ENCODE peak calls at places on chromosome 14, in nine cellular contexts. W is lower leg skin, O is transverse colon, U is glutamatergic neuron, H is NCI-H2171 treated with DMSO at 0.1 percent for 48 hours, A is lower lobe of right lung, Z is Peyer's patch, D is neural crest cell, M is lung. T is an unnamed sample.

GRCh38 chr14:73612339-73613045 is at the start of gene ACOT6:
- DNase-seq in U (peak), D (peak), H (peak), A (peak), M (peak), Z (peak), O (peak), W (peak), T (peak)

GRCh38 chr14:65933400-65934068 is 521.0 kb downstream of the FUT8 start:
- DNase-seq in D (no peak), W (no peak), A (no peak), O (no peak), U (no peak), M (no peak), H (no peak), Z (no peak), T (no peak)

GRCh38 chr14:102799684-102800562 is 22.7 kb downstream of the TRAF3 start:
- DNase-seq in U (no peak), D (no peak), M (no peak), H (no peak), O (no peak), W (no peak), A (no peak), Z (no peak), T (no peak)

GRCh38 chr14:74917646-74918081 is 5.4 kb downstream of the RPS6KL1 start:
- DNase-seq in A (no peak), O (no peak), M (no peak), H (no peak), D (no peak), U (no peak), W (peak), Z (no peak), T (no peak)

GRCh38 chr14:99117671-99118045 is 154.3 kb downstream of the BCL11B start:
- DNase-seq in Z (no peak), A (no peak), U (no peak), W (no peak), H (peak), O (no peak), D (no peak), M (peak), T (no peak)

GRCh38 chr14:105448706-105449111 is 25.9 kb upstream of the CRIP2 start:
- DNase-seq in W (no peak), H (peak), Z (peak), U (peak), M (peak), O (peak), D (peak), A (peak), T (peak)

GRCh38 chr14:55432628-55433027 is 7.8 kb downstream of the TBPL2 start:
- DNase-seq in A (no peak), M (no peak), H (no peak), O (no peak), W (no peak), D (no peak), U (no peak), Z (no peak), T (no peak)

GRCh38 chr14:76181546-76181945 is 29.8 kb downstream of the GPATCH2L start:
- DNase-seq in D (no peak), O (no peak), W (no peak), H (no peak), Z (no peak), A (no peak), M (no peak), U (no peak), T (peak)

GRCh38 chr14:92207928-92208265 is 86.1 kb downstream of the CPSF2 start:
- DNase-seq in M (no peak), O (no peak), A (no peak), Z (no peak), D (no peak), U (no peak), H (no peak), W (no peak), T (no peak)

GRCh38 chr14:80564051-80564450 is 352.7 kb upstream of the DIO2 start:
- DNase-seq in H (no peak), A (no peak), W (no peak), U (no peak), O (no peak), Z (no peak), D (no peak), M (no peak), T (no peak)

GRCh38 chr14:81310606-81311005 is 89.5 kb downstream of the STON2 start:
- DNase-seq in D (no peak), H (no peak), W (no peak), O (no peak), A (no peak), Z (no peak), U (no peak), M (no peak), T (no peak)

GRCh38 chr14:22084393-22085281 is 411.0 kb upstream of the OR4E1 start:
- DNase-seq in O (no peak), M (no peak), H (peak), U (no peak), D (peak), Z (no peak), A (no peak), W (peak), T (peak)

GRCh38 chr14:28626780-28627179 is 139.8 kb upstream of the FOXG1 start:
- DNase-seq in Z (no peak), W (no peak), A (no peak), D (no peak), H (no peak), U (no peak), M (no peak), O (no peak), T (no peak)

GRCh38 chr14:92462568-92462967 is 51.0 kb upstream of the RIN3 start:
- DNase-seq in D (no peak), U (no peak), A (no peak), O (no peak), W (no peak), H (no peak), M (no peak), Z (no peak), T (no peak)

GRCh38 chr14:83849999-83850611 is 1679.8 kb upstream of the FLRT2 start:
- DNase-seq in U (peak), O (no peak), H (peak), Z (no peak), A (no peak), D (no peak), M (no peak), W (no peak), T (no peak)

GRCh38 chr14:30751646-30752416 is 122.5 kb upstream of the COCH start:
- DNase-seq in W (no peak), M (no peak), O (no peak), A (no peak), Z (no peak), U (no peak), D (no peak), H (no peak), T (peak)

GRCh38 chr14:23284654-23285529 is 1.0 kb downstream of the HOMEZ start:
- DNase-seq in D (no peak), A (no peak), Z (no peak), H (peak), W (no peak), U (no peak), M (no peak), O (no peak), T (peak)

GRCh38 chr14:71626281-71626835 is 305.9 kb upstream of the RGS6 start:
- DNase-seq in H (no peak), O (no peak), D (no peak), Z (no peak), M (no peak), U (no peak), W (no peak), A (no peak), T (no peak)

GRCh38 chr14:95527392-95528002 is 7.4 kb upstream of the GLRX5 start:
- DNase-seq in D (no peak), Z (peak), W (peak), A (no peak), U (no peak), M (no peak), O (peak), H (peak), T (peak)

GRCh38 chr14:100608586-100609330 is 21.5 kb upstream of the BEGAIN start:
- DNase-seq in Z (peak), W (no peak), O (peak), M (no peak), U (no peak), D (no peak), H (no peak), A (no peak), T (no peak)

GRCh38 chr14:22650960-22651521 is 6.9 kb upstream of the OR6J1 start:
- DNase-seq in D (no peak), Z (no peak), U (no peak), O (no peak), W (no peak), M (no peak), H (no peak), A (no peak), T (peak)